ENCODE peak calls at places on chromosomes 7 and 10, in six cellular contexts. N, S, F, L, R and A are unnamed samples.
A peak's percentile ranks its signal among the peaks of the same experiment; 100 is the strongest.

GRCh38 chr7:98170944-98171343 is 40.3 kb upstream of the BHLHA15 start:
- DNase-seq in N (no peak), S (no peak), F (no peak), L (no peak), R (no peak), A (no peak)

GRCh38 chr7:113698556-113699220 is 220.1 kb downstream of the PPP1R3A start:
- DNase-seq in N (peak; percentile 39), S (no peak), F (peak; percentile 40), L (no peak), R (no peak), A (no peak)

GRCh38 chr7:47382200-47382599 is 199.7 kb downstream of the TNS3 start:
- DNase-seq in N (no peak), S (no peak), F (no peak), L (no peak), R (no peak), A (no peak)

GRCh38 chr7:32062150-32062549 is 8.1 kb downstream of the PDE1C start:
- DNase-seq in N (peak; percentile 30), S (no peak), F (peak; percentile 68), L (peak; percentile 26), R (no peak), A (no peak)

GRCh38 chr10:15116225-15116624 is 19.1 kb downstream of the RPP38 start:
- DNase-seq in N (no peak), S (no peak), F (no peak), L (no peak), R (no peak), A (no peak)

GRCh38 chr7:44645696-44646095 is 39.3 kb downstream of the OGDH start:
- DNase-seq in N (no peak), S (no peak), F (no peak), L (no peak), R (no peak), A (no peak)

GRCh38 chr10:98374176-98374969 is 40.6 kb downstream of the PYROXD2 start:
- DNase-seq in N (peak; percentile 91), S (no peak), F (no peak), L (no peak), R (no peak), A (no peak)

GRCh38 chr7:43104874-43105520 is 7.5 kb upstream of the HECW1 start:
- DNase-seq in N (no peak), S (no peak), F (no peak), L (no peak), R (no peak), A (no peak)

GRCh38 chr7:48708635-48709034 is 215.7 kb upstream of the CDC14C start:
- DNase-seq in N (no peak), S (no peak), F (peak; percentile 68), L (no peak), R (no peak), A (no peak)

GRCh38 chr7:130639391-130639790 is 29.2 kb downstream of the COPG2 start:
- DNase-seq in N (no peak), S (no peak), F (no peak), L (no peak), R (no peak), A (no peak)

GRCh38 chr10:78617633-78618032 is 451.1 kb upstream of the ZMIZ1 start:
- DNase-seq in N (no peak), S (no peak), F (no peak), L (no peak), R (no peak), A (no peak)

GRCh38 chr10:102358717-102359382 is 36.7 kb upstream of the NFKB2 start:
- DNase-seq in N (peak; percentile 53), S (no peak), F (no peak), L (no peak), R (no peak), A (no peak)

GRCh38 chr10:84236807-84237198 is 4.5 kb downstream of the LRIT1 start:
- DNase-seq in N (no peak), S (no peak), F (no peak), L (no peak), R (no peak), A (no peak)

GRCh38 chr7:87110778-87111177 is 41.5 kb upstream of the DMTF1 start:
- DNase-seq in N (peak; percentile 65), S (no peak), F (no peak), L (no peak), R (no peak), A (no peak)

GRCh38 chr7:70539622-70540021 is 592.3 kb upstream of the GALNT17 start:
- DNase-seq in N (no peak), S (no peak), F (no peak), L (no peak), R (no peak), A (no peak)

GRCh38 chr10:93417264-93417663 is 64.9 kb downstream of the MYOF start:
- DNase-seq in N (no peak), S (no peak), F (no peak), L (no peak), R (no peak), A (no peak)

GRCh38 chr10:79241990-79242619 is 105.2 kb upstream of the PPIF start:
- DNase-seq in N (peak; percentile 67), S (peak; percentile 93), F (peak; percentile 69), L (peak; percentile 44), R (no peak), A (peak; percentile 44)

GRCh38 chr7:100612730-100613446 is 548 bp downstream of the MOSPD3 start:
- DNase-seq in N (no peak), S (no peak), F (peak; percentile 62), L (no peak), R (no peak), A (peak; percentile 32)

GRCh38 chr10:29658984-29659769 is 24.4 kb upstream of the SVIL start:
- DNase-seq in N (peak; percentile 100), S (no peak), F (peak; percentile 36), L (peak; percentile 53), R (peak; percentile 47), A (peak; percentile 82)

GRCh38 chr10:102696736-102697135 is 17.5 kb downstream of the ARL3 start:
- DNase-seq in N (no peak), S (no peak), F (no peak), L (no peak), R (no peak), A (no peak)

GRCh38 chr10:93495654-93496321 is 624 bp upstream of the CEP55 start:
- DNase-seq in N (no peak), S (peak; percentile 83), F (peak; percentile 63), L (peak; percentile 33), R (no peak), A (no peak)

GRCh38 chr10:62811159-62811875 is 4.8 kb downstream of the EGR2 start:
- DNase-seq in N (no peak), S (no peak), F (no peak), L (no peak), R (no peak), A (no peak)

GRCh38 chr7:31603076-31603475 is 83.9 kb upstream of the PPP1R17 start:
- DNase-seq in N (no peak), S (no peak), F (no peak), L (no peak), R (no peak), A (no peak)

GRCh38 chr7:5552123-5552522 is 128.5 kb upstream of the TNRC18 start:
- DNase-seq in N (no peak), S (no peak), F (no peak), L (no peak), R (no peak), A (no peak)

GRCh38 chr7:5553298-5553877 is 129.8 kb upstream of the TNRC18 start:
- DNase-seq in N (no peak), S (no peak), F (no peak), L (no peak), R (no peak), A (no peak)

GRCh38 chr7:5550831-5551230 is 127.2 kb upstream of the TNRC18 start:
- DNase-seq in N (no peak), S (no peak), F (no peak), L (no peak), R (no peak), A (no peak)

GRCh38 chr7:5557920-5558401 is 134.3 kb upstream of the TNRC18 start:
- DNase-seq in N (peak; percentile 11), S (peak; percentile 92), F (no peak), L (peak; percentile 30), R (no peak), A (no peak)

GRCh38 chr7:5554287-5554785 is 130.7 kb upstream of the TNRC18 start:
- DNase-seq in N (no peak), S (no peak), F (no peak), L (no peak), R (no peak), A (no peak)
- H3K4me3 ChIP-seq in N (no peak overlapping the region), S (no peak overlapping the region), F (no peak overlapping the region), L (no peak overlapping the region), R (no peak overlapping the region), A (no peak overlapping the region)

GRCh38 chr10:71963756-71964668 is at the start of gene CHST3:
- DNase-seq in N (peak; percentile 56), S (no peak), F (peak; percentile 82), L (peak; percentile 41), R (no peak), A (peak; percentile 20)

GRCh38 chr10:71966046-71967004 is 2.1 kb downstream of the CHST3 start:
- DNase-seq in N (peak; percentile 65), S (no peak), F (no peak), L (no peak), R (no peak), A (no peak)

GRCh38 chr10:71963351-71963755 is 842 bp upstream of the CHST3 start:
- DNase-seq in N (no peak), S (no peak), F (no peak), L (no peak), R (no peak), A (no peak)

GRCh38 chr10:71965623-71966022 is 1.4 kb downstream of the CHST3 start:
- DNase-seq in N (no peak), S (no peak), F (no peak), L (no peak), R (no peak), A (no peak)

GRCh38 chr10:71964669-71965515 is 697 bp downstream of the CHST3 start:
- DNase-seq in N (peak; percentile 76), S (no peak), F (peak; percentile 57), L (peak; percentile 60), R (no peak), A (peak; percentile 54)
- H3K4me1 ChIP-seq in N (peaks cover 13% of the 10 kb centered on the region), S (no peaks in the 10 kb centered on the region), F (peaks cover 10% of the 10 kb centered on the region), L (peaks cover 2% of the 10 kb centered on the region), R (peaks cover 9% of the 10 kb centered on the region), A (peaks cover 14% of the 10 kb centered on the region)

GRCh38 chr10:129960493-129961273 is 3.4 kb downstream of the EBF3 start:
- DNase-seq in N (no peak), S (no peak), F (peak; percentile 22), L (no peak), R (no peak), A (no peak)
- H3K4me3 ChIP-seq in N (no peak overlapping the region), S (no peak overlapping the region), F (no peak overlapping the region), L (no peak overlapping the region), R (no peak overlapping the region), A (no peak overlapping the region)

GRCh38 chr10:124650263-124650662 is 93.9 kb downstream of the FAM53B start:
- DNase-seq in N (no peak), S (peak; percentile 58), F (no peak), L (no peak), R (no peak), A (no peak)

GRCh38 chr10:124651402-124651887 is 92.7 kb downstream of the FAM53B start:
- DNase-seq in N (no peak), S (peak; percentile 83), F (no peak), L (no peak), R (no peak), A (no peak)

GRCh38 chr10:124652200-124652599 is 92.0 kb downstream of the FAM53B start:
- DNase-seq in N (no peak), S (peak; percentile 75), F (no peak), L (no peak), R (no peak), A (no peak)

GRCh38 chr10:124649209-124649608 is 95.0 kb downstream of the FAM53B start:
- DNase-seq in N (no peak), S (peak; percentile 72), F (no peak), L (no peak), R (no peak), A (no peak)

GRCh38 chr10:124650820-124651401 is 93.3 kb downstream of the FAM53B start:
- DNase-seq in N (no peak), S (peak; percentile 87), F (no peak), L (no peak), R (peak; percentile 66), A (peak; percentile 74)
- H3K4me1 ChIP-seq in N (peaks cover 27% of the 10 kb centered on the region), S (peaks cover 90% of the 10 kb centered on the region), F (peaks cover 27% of the 10 kb centered on the region), L (peaks cover 5% of the 10 kb centered on the region), R (peaks cover 96% of the 10 kb centered on the region), A (peaks cover 94% of the 10 kb centered on the region)